ENCODE peak calls at places on chromosomes 6 and 20, in seven cellular contexts. One of them, this sample, is unnamed. For H3K27me3, the result is how much of the 10 kb centered on the place peaks cover.

GRCh38 chr6:108752733-108753392 is 95.4 kb upstream of the ARMC2 start:
- DNase-seq in CD8-positive, alpha-beta T cell: no peak
- DNase-seq in uterus: no peak
- DNase-seq in colonic mucosa: no peak
- DNase-seq in fibroblast of lung: no peak
- DNase-seq in AG04450: no peak
- DNase-seq in left ventricle myocardium inferior: no peak
- DNase-seq in this sample: no peak

GRCh38 chr6:113879186-113880096 is 22.3 kb downstream of the MARCKS start:
- DNase-seq in CD8-positive, alpha-beta T cell: no peak
- DNase-seq in uterus: peak
- DNase-seq in colonic mucosa: peak
- DNase-seq in fibroblast of lung: peak
- DNase-seq in AG04450: no peak
- DNase-seq in left ventricle myocardium inferior: no peak
- DNase-seq in this sample: no peak

GRCh38 chr6:44332585-44332984 is 9.9 kb upstream of the SPATS1 start:
- DNase-seq in CD8-positive, alpha-beta T cell: no peak
- DNase-seq in uterus: no peak
- DNase-seq in colonic mucosa: no peak
- DNase-seq in fibroblast of lung: no peak
- DNase-seq in AG04450: no peak
- DNase-seq in left ventricle myocardium inferior: no peak
- DNase-seq in this sample: no peak

GRCh38 chr20:55882286-55882685 is 123.0 kb downstream of the CBLN4 start:
- DNase-seq in CD8-positive, alpha-beta T cell: no peak
- DNase-seq in uterus: no peak
- DNase-seq in colonic mucosa: no peak
- DNase-seq in fibroblast of lung: no peak
- DNase-seq in AG04450: no peak
- DNase-seq in left ventricle myocardium inferior: no peak
- DNase-seq in this sample: no peak

GRCh38 chr6:150250826-150251225 is 108.0 kb downstream of the PPP1R14C start:
- DNase-seq in CD8-positive, alpha-beta T cell: no peak
- DNase-seq in uterus: no peak
- DNase-seq in colonic mucosa: no peak
- DNase-seq in fibroblast of lung: peak
- DNase-seq in AG04450: no peak
- DNase-seq in left ventricle myocardium inferior: no peak
- DNase-seq in this sample: no peak

GRCh38 chr20:5652626-5653573 is 97.3 kb upstream of the SHLD1 start:
- DNase-seq in CD8-positive, alpha-beta T cell: no peak
- DNase-seq in uterus: no peak
- DNase-seq in colonic mucosa: no peak
- DNase-seq in fibroblast of lung: peak
- DNase-seq in AG04450: peak
- DNase-seq in left ventricle myocardium inferior: no peak
- DNase-seq in this sample: no peak

GRCh38 chr6:44002071-44002590 is 125.1 kb downstream of the MRPL14 start:
- DNase-seq in CD8-positive, alpha-beta T cell: no peak
- DNase-seq in uterus: no peak
- DNase-seq in colonic mucosa: peak
- DNase-seq in fibroblast of lung: no peak
- DNase-seq in AG04450: no peak
- DNase-seq in left ventricle myocardium inferior: no peak
- DNase-seq in this sample: peak

GRCh38 chr6:146876271-146877151 is 277.7 kb downstream of the ADGB start:
- DNase-seq in CD8-positive, alpha-beta T cell: no peak
- DNase-seq in uterus: no peak
- DNase-seq in colonic mucosa: no peak
- DNase-seq in fibroblast of lung: no peak
- DNase-seq in AG04450: no peak
- DNase-seq in left ventricle myocardium inferior: no peak
- DNase-seq in this sample: no peak

GRCh38 chr20:44601801-44602204 is 19.4 kb downstream of the PKIG start:
- DNase-seq in CD8-positive, alpha-beta T cell: no peak
- DNase-seq in uterus: peak
- DNase-seq in colonic mucosa: no peak
- DNase-seq in fibroblast of lung: peak
- DNase-seq in AG04450: peak
- DNase-seq in left ventricle myocardium inferior: peak
- DNase-seq in this sample: no peak

GRCh38 chr6:93677297-93677965 is 258.1 kb upstream of the EPHA7 start:
- DNase-seq in CD8-positive, alpha-beta T cell: no peak
- DNase-seq in uterus: no peak
- DNase-seq in colonic mucosa: no peak
- DNase-seq in fibroblast of lung: no peak
- DNase-seq in AG04450: no peak
- DNase-seq in left ventricle myocardium inferior: no peak
- DNase-seq in this sample: no peak

GRCh38 chr6:22113046-22113766 is 183.6 kb downstream of the PRL start:
- DNase-seq in CD8-positive, alpha-beta T cell: no peak
- DNase-seq in uterus: peak
- DNase-seq in colonic mucosa: no peak
- DNase-seq in fibroblast of lung: peak
- DNase-seq in AG04450: peak
- DNase-seq in left ventricle myocardium inferior: no peak
- DNase-seq in this sample: no peak

GRCh38 chr20:25324412-25324811 is 66.2 kb downstream of the ABHD12 start:
- DNase-seq in CD8-positive, alpha-beta T cell: no peak
- DNase-seq in uterus: no peak
- DNase-seq in colonic mucosa: no peak
- DNase-seq in fibroblast of lung: no peak
- DNase-seq in AG04450: no peak
- DNase-seq in left ventricle myocardium inferior: no peak
- DNase-seq in this sample: peak

GRCh38 chr6:139308936-139309603 is 17.3 kb upstream of the TXLNB start:
- DNase-seq in CD8-positive, alpha-beta T cell: no peak
- DNase-seq in uterus: peak
- DNase-seq in colonic mucosa: peak
- DNase-seq in fibroblast of lung: peak
- DNase-seq in AG04450: no peak
- DNase-seq in left ventricle myocardium inferior: no peak
- DNase-seq in this sample: no peak

GRCh38 chr6:26350858-26351543 is 14.0 kb upstream of the BTN3A2 start:
- DNase-seq in CD8-positive, alpha-beta T cell: no peak
- DNase-seq in uterus: no peak
- DNase-seq in colonic mucosa: no peak
- DNase-seq in fibroblast of lung: no peak
- DNase-seq in AG04450: no peak
- DNase-seq in left ventricle myocardium inferior: no peak
- DNase-seq in this sample: no peak

GRCh38 chr6:107656381-107656780 is 166.5 kb downstream of the SOBP start:
- DNase-seq in CD8-positive, alpha-beta T cell: no peak
- DNase-seq in uterus: no peak
- DNase-seq in colonic mucosa: no peak
- DNase-seq in fibroblast of lung: peak
- DNase-seq in AG04450: no peak
- DNase-seq in left ventricle myocardium inferior: no peak
- DNase-seq in this sample: no peak

GRCh38 chr6:142885182-142885867 is 59.7 kb downstream of the HIVEP2 start:
- DNase-seq in CD8-positive, alpha-beta T cell: peak
- DNase-seq in uterus: peak
- DNase-seq in colonic mucosa: no peak
- DNase-seq in fibroblast of lung: peak
- DNase-seq in AG04450: peak
- DNase-seq in left ventricle myocardium inferior: no peak
- DNase-seq in this sample: no peak

GRCh38 chr20:51512645-51513044 is 29.9 kb downstream of the NFATC2 start:
- DNase-seq in CD8-positive, alpha-beta T cell: no peak
- DNase-seq in uterus: no peak
- DNase-seq in colonic mucosa: no peak
- DNase-seq in fibroblast of lung: no peak
- DNase-seq in AG04450: no peak
- DNase-seq in left ventricle myocardium inferior: no peak
- DNase-seq in this sample: no peak

GRCh38 chr6:166836785-166837718 is 119.3 kb downstream of the RNASET2 start:
- DNase-seq in CD8-positive, alpha-beta T cell: no peak
- DNase-seq in uterus: no peak
- DNase-seq in colonic mucosa: no peak
- DNase-seq in fibroblast of lung: no peak
- DNase-seq in AG04450: no peak
- DNase-seq in left ventricle myocardium inferior: no peak
- DNase-seq in this sample: no peak

GRCh38 chr6:89643411-89643810 is 4.9 kb upstream of the LYRM2 start:
- DNase-seq in CD8-positive, alpha-beta T cell: no peak
- DNase-seq in uterus: no peak
- DNase-seq in colonic mucosa: no peak
- DNase-seq in fibroblast of lung: no peak
- DNase-seq in AG04450: no peak
- DNase-seq in left ventricle myocardium inferior: no peak
- DNase-seq in this sample: no peak

GRCh38 chr20:43722153-43722505 is 4.7 kb downstream of the GTSF1L start:
- DNase-seq in CD8-positive, alpha-beta T cell: peak
- DNase-seq in uterus: no peak
- DNase-seq in colonic mucosa: no peak
- DNase-seq in fibroblast of lung: no peak
- DNase-seq in AG04450: no peak
- DNase-seq in left ventricle myocardium inferior: no peak
- DNase-seq in this sample: no peak

GRCh38 chr6:56381852-56382251 is 134.5 kb upstream of the COL21A1 start:
- DNase-seq in CD8-positive, alpha-beta T cell: no peak
- DNase-seq in uterus: no peak
- DNase-seq in colonic mucosa: no peak
- DNase-seq in fibroblast of lung: peak
- DNase-seq in AG04450: no peak
- DNase-seq in left ventricle myocardium inferior: no peak
- DNase-seq in this sample: no peak

GRCh38 chr6:153997221-153997620 is 41.8 kb upstream of the OPRM1 start:
- DNase-seq in CD8-positive, alpha-beta T cell: no peak
- DNase-seq in uterus: no peak
- DNase-seq in colonic mucosa: no peak
- DNase-seq in fibroblast of lung: no peak
- DNase-seq in AG04450: no peak
- DNase-seq in left ventricle myocardium inferior: no peak
- DNase-seq in this sample: no peak

GRCh38 chr6:27293436-27294152 is 18.5 kb downstream of the POM121L2 start:
- DNase-seq in CD8-positive, alpha-beta T cell: no peak
- DNase-seq in uterus: no peak
- DNase-seq in colonic mucosa: no peak
- DNase-seq in fibroblast of lung: peak
- DNase-seq in AG04450: no peak
- DNase-seq in left ventricle myocardium inferior: no peak
- DNase-seq in this sample: no peak

GRCh38 chr6:65776332-65776731 is 69.3 kb upstream of the EYS start:
- DNase-seq in CD8-positive, alpha-beta T cell: no peak
- DNase-seq in uterus: no peak
- DNase-seq in colonic mucosa: no peak
- DNase-seq in fibroblast of lung: peak
- DNase-seq in AG04450: no peak
- DNase-seq in left ventricle myocardium inferior: no peak
- DNase-seq in this sample: no peak

GRCh38 chr20:47326718-47327137 is 29.8 kb downstream of the ZMYND8 start:
- DNase-seq in CD8-positive, alpha-beta T cell: no peak
- DNase-seq in uterus: no peak
- DNase-seq in colonic mucosa: no peak
- DNase-seq in fibroblast of lung: peak
- DNase-seq in AG04450: no peak
- DNase-seq in left ventricle myocardium inferior: no peak
- DNase-seq in this sample: no peak

DNA sequence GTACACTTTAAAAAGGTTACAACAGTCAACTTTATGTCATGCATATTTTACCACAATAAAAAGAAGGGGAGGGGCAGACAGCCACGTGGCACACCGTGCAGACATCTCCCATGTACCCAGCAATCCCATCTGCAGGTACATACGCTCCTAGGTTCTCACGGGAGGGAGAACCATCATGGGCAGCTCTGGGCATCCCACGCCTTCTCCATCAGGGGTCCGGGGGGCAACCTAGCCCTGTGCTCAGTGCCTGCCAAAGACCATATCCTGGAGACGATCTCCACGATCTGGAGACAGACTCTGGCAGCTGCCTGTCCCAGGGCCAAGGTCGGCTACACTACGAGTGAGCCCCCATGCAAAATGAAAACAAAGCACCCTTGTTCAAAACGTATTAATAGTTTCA is 2.5 kb upstream of the BNIP5 start:
- DNase-seq in CD8-positive, alpha-beta T cell: no peak
- DNase-seq in uterus: no peak
- DNase-seq in colonic mucosa: peak
- DNase-seq in fibroblast of lung: no peak
- DNase-seq in AG04450: no peak
- DNase-seq in left ventricle myocardium inferior: no peak
- DNase-seq in this sample: no peak
- H3K27me3 ChIP-seq in CD8-positive, alpha-beta T cell: under half
- H3K27me3 ChIP-seq in uterus: under half
- H3K27me3 ChIP-seq in colonic mucosa: under half
- H3K27me3 ChIP-seq in fibroblast of lung: under half
- H3K27me3 ChIP-seq in AG04450: half or more
- H3K27me3 ChIP-seq in left ventricle myocardium inferior: half or more
- H3K27me3 ChIP-seq in this sample: under half

GRCh38 chr6:112296122-112296521 is 41.8 kb upstream of the LAMA4 start:
- DNase-seq in CD8-positive, alpha-beta T cell: no peak
- DNase-seq in uterus: no peak
- DNase-seq in colonic mucosa: no peak
- DNase-seq in fibroblast of lung: peak
- DNase-seq in AG04450: no peak
- DNase-seq in left ventricle myocardium inferior: no peak
- DNase-seq in this sample: no peak
- TF ChIP-seq CTCF in CD8-positive, alpha-beta T cell: no peak
- TF ChIP-seq CTCF in uterus: no peak
- TF ChIP-seq CTCF in colonic mucosa: no peak
- TF ChIP-seq CTCF in fibroblast of lung: peak
- TF ChIP-seq CTCF in AG04450: peak
- TF ChIP-seq CTCF in left ventricle myocardium inferior: peak
- TF ChIP-seq CTCF in this sample: peak

DNA sequence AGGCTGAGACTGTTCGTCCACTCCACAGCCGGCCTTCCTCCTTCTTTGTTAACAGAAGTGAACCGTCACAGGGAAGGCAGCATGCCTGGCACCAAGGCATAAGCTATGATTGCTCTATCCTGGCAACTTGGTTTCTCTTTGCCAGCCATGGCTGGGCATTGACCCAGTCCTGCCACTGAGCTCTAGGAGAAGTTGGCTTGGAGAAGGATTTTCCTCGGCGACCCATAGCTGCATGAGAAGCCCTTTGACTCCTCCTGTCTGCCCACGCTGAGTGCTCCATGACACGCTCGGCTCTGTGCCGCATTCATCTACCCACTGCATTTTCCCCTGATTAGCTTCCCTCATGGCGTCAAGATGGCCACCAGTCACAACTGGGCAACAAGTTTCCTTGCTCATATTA is 111.8 kb upstream of the EXOC2 start:
- DNase-seq in CD8-positive, alpha-beta T cell: no peak
- DNase-seq in uterus: no peak
- DNase-seq in colonic mucosa: no peak
- DNase-seq in fibroblast of lung: no peak
- DNase-seq in AG04450: no peak
- DNase-seq in left ventricle myocardium inferior: no peak
- DNase-seq in this sample: no peak
- H3K27me3 ChIP-seq in CD8-positive, alpha-beta T cell: under half
- H3K27me3 ChIP-seq in uterus: under half
- H3K27me3 ChIP-seq in colonic mucosa: under half
- H3K27me3 ChIP-seq in fibroblast of lung: under half
- H3K27me3 ChIP-seq in AG04450: under half
- H3K27me3 ChIP-seq in left ventricle myocardium inferior: half or more
- H3K27me3 ChIP-seq in this sample: under half

DNA sequence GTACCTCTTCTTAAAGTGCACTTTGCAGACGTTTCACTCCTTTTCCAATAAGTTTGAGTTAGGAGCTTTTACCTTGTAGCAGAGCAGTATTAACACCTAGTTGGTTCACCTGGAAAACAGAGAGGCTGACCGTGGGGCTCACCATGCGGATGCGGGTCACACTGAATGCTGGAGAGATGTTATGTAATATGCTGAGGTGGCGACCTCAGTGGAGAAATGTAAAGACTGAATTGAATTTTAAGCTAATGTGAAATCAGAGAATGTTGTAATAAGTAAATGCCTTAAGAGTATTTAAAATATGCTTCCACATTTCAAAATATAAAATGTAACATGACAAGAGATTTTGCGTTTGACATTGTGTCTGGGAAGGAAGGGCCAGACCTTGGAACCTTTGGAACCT is 9.9 kb upstream of the EFCAB8 start:
- DNase-seq in CD8-positive, alpha-beta T cell: no peak
- DNase-seq in uterus: no peak
- DNase-seq in colonic mucosa: no peak
- DNase-seq in fibroblast of lung: no peak
- DNase-seq in AG04450: no peak
- DNase-seq in left ventricle myocardium inferior: no peak
- DNase-seq in this sample: no peak
- TF ChIP-seq CTCF in CD8-positive, alpha-beta T cell: no peak
- TF ChIP-seq CTCF in uterus: no peak
- TF ChIP-seq CTCF in colonic mucosa: no peak
- TF ChIP-seq CTCF in fibroblast of lung: no peak
- TF ChIP-seq CTCF in AG04450: no peak
- TF ChIP-seq CTCF in left ventricle myocardium inferior: no peak
- TF ChIP-seq CTCF in this sample: no peak

This sample was measured in lower lobe of right lung.